ENCODE peak calls at places on chromosome X, in four cellular contexts. K, Z, B and L are unnamed samples.

GRCh38 chrX:48911407-48912182 is at the start of gene SLC35A2:
- DNase-seq in B (peak), Z (no peak), K (peak), L (peak)

GRCh38 chrX:111519215-111519614 is 7.8 kb downstream of the SERTM2 start:
- DNase-seq in K (no peak), B (peak), Z (no peak), L (no peak)

GRCh38 chrX:110915120-110915519 is 119.5 kb upstream of the CHRDL1 start:
- DNase-seq in B (no peak), K (no peak), Z (no peak), L (no peak)

GRCh38 chrX:45172890-45173289 is 27.8 kb downstream of the DIPK2B start:
- DNase-seq in Z (no peak), B (no peak), K (no peak), L (peak)

GRCh38 chrX:141158084-141158483 is 18.8 kb downstream of the LDOC1 start:
- DNase-seq in B (no peak), Z (no peak), K (no peak), L (no peak)

GRCh38 chrX:130836447-130836846 is 66.6 kb downstream of the ENOX2 start:
- DNase-seq in K (no peak), B (no peak), Z (no peak), L (peak)

GRCh38 chrX:101659601-101660063 is at the start of gene ARMCX2:
- DNase-seq in B (peak), K (peak), Z (no peak), L (no peak)

GRCh38 chrX:14817559-14817958 is 55.3 kb downstream of the FANCB start:
- DNase-seq in K (no peak), B (no peak), Z (no peak), L (no peak)

GRCh38 chrX:150486011-150486410 is 82.4 kb upstream of the MTM1 start:
- DNase-seq in K (peak), B (peak), Z (no peak), L (peak)

GRCh38 chrX:12013220-12013619 is 125.1 kb upstream of the FRMPD4 start:
- DNase-seq in B (no peak), Z (no peak), K (no peak), L (no peak)

GRCh38 chrX:11533211-11533651 is 132.5 kb downstream of the ARHGAP6 start:
- DNase-seq in Z (peak), B (peak), K (no peak), L (peak)

GRCh38 chrX:115561605-115562491 is 874 bp downstream of the PLS3 start:
- DNase-seq in K (peak), Z (no peak), B (peak), L (no peak)

GRCh38 chrX:88325634-88326033 is 421.4 kb upstream of the CPXCR1 start:
- DNase-seq in K (no peak), Z (no peak), B (no peak), L (no peak)

GRCh38 chrX:40262641-40263560 is 165.1 kb upstream of the BCOR start:
- DNase-seq in B (no peak), K (no peak), Z (no peak), L (no peak)

GRCh38 chrX:42531431-42531830 is 246.5 kb downstream of the PPP1R2C start:
- DNase-seq in Z (no peak), K (no peak), B (no peak), L (no peak)

GRCh38 chrX:10296581-10296980 is 139.8 kb downstream of the CLCN4 start:
- DNase-seq in Z (no peak), K (no peak), B (no peak), L (no peak)

GRCh38 chrX:149374751-149375150 is 130.4 kb downstream of the IDS start:
- DNase-seq in B (no peak), Z (no peak), K (no peak), L (no peak)
- TF ChIP-seq USF1 in B (no peak), Z (no peak), K (no peak), L (no peak)

GRCh38 chrX:32084757-32085156 is 1012.9 kb upstream of the FTHL17 start:
- DNase-seq in K (no peak), B (no peak), Z (no peak), L (no peak)
- TF ChIP-seq USF1 in K (no peak), B (no peak), Z (no peak), L (no peak)

DNA sequence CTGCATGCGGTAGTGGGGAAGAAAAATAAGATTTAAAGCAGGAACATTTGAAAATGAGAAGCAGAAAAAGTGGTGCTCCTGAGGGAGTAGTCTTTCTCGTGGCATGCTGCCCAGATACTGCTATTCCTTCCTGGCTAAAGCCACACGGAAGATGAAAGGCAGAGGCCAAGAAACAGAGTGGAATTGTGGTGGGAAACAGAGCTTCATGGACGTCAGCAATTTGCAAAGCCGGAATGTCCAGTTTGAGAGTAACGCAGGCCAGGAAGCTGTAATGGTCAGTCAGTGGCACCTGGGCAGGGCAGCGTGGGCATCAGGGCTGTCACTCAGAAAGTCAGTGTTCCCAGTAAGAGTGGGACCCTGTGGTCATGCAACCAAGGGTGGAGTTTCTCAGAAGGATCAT is 63.7 kb upstream of the FMR1 start:
- DNase-seq in K (no peak), B (no peak), Z (no peak), L (no peak)
- TF ChIP-seq USF1 in K (no peak), B (no peak), Z (no peak), L (no peak)

GRCh38 chrX:19174401-19175025 is 52.2 kb upstream of the ADGRG2 start:
- DNase-seq in Z (no peak), B (no peak), K (no peak), L (no peak)
- TF ChIP-seq USF1 in Z (no peak), B (no peak), K (no peak), L (no peak)

GRCh38 chrX:46913710-46914109 is 1.5 kb downstream of the JADE3 start:
- DNase-seq in K (no peak), B (peak), Z (no peak), L (no peak)
- TF ChIP-seq USF1 in K (no peak), B (no peak), Z (no peak), L (no peak)

GRCh38 chrX:69192603-69193002 is 27.4 kb upstream of the PJA1 start:
- DNase-seq in Z (no peak), K (no peak), B (no peak), L (no peak)
- TF ChIP-seq USF1 in Z (no peak), K (no peak), B (no peak), L (no peak)

GRCh38 chrX:99371976-99372595 is 1038.0 kb downstream of the PCDH19 start:
- DNase-seq in B (peak), K (no peak), Z (no peak), L (no peak)
- TF ChIP-seq USF1 in B (no peak), K (no peak), Z (no peak), L (no peak)

GRCh38 chrX:154059231-154059630 is 38.3 kb downstream of the MECP2 start:
- DNase-seq in K (no peak), B (no peak), Z (no peak), L (no peak)
- TF ChIP-seq USF1 in K (no peak), B (no peak), Z (no peak), L (no peak)

GRCh38 chrX:133652185-133652584 is 236.9 kb upstream of the GPC4 start:
- DNase-seq in Z (no peak), B (no peak), K (no peak), L (no peak)
- TF ChIP-seq USF1 in Z (no peak), B (no peak), K (no peak), L (no peak)